ENCODE peak calls at places on chromosomes 13 and 19, in four cellular contexts. J, Q, N and X are unnamed samples.

GRCh38 chr19:40689339-40690049 is 957 bp downstream of the NUMBL start:
- DNase-seq in J (no peak), Q (no peak), N (peak; percentile 51), X (peak; percentile 47)

GRCh38 chr19:13299838-13300237 is 149.6 kb downstream of the IER2 start:
- DNase-seq in J (no peak), Q (no peak), N (peak; percentile 11), X (peak; percentile 25)

GRCh38 chr19:33394006-33394722 is 20.7 kb downstream of the CEBPG start:
- DNase-seq in J (no peak), Q (no peak), N (no peak), X (no peak)

GRCh38 chr19:44662686-44663085 is 8.6 kb upstream of the CEACAM19 start:
- DNase-seq in J (no peak), Q (no peak), N (no peak), X (no peak)

GRCh38 chr19:51078104-51078503 is 4.6 kb downstream of the KLK14 start:
- DNase-seq in J (no peak), Q (no peak), N (no peak), X (no peak)

GRCh38 chr13:41909524-41909923 is 51.4 kb downstream of the VWA8 start:
- DNase-seq in J (no peak), Q (no peak), N (no peak), X (no peak)

GRCh38 chr13:76976488-76976887 is 15.4 kb upstream of the CLN5 start:
- DNase-seq in J (no peak), Q (no peak), N (no peak), X (no peak)

GRCh38 chr13:83515267-83515666 is 367.0 kb downstream of the SLITRK1 start:
- DNase-seq in J (no peak), Q (no peak), N (no peak), X (no peak)

GRCh38 chr13:33545492-33545891 is 259.9 kb upstream of the STARD13 start:
- DNase-seq in J (no peak), Q (no peak), N (no peak), X (peak; percentile 17)

GRCh38 chr13:42181381-42181953 is 90.5 kb upstream of the AKAP11 start:
- DNase-seq in J (peak; percentile 12), Q (no peak), N (no peak), X (no peak)

GRCh38 chr19:1158885-1159448 is 15.1 kb downstream of the SBNO2 start:
- DNase-seq in J (no peak), Q (no peak), N (no peak), X (no peak)

GRCh38 chr19:30817965-30818364 is 445.8 kb downstream of the ZNF536 start:
- DNase-seq in J (no peak), Q (no peak), N (no peak), X (no peak)

GRCh38 chr19:48842744-48843162 is 6.5 kb upstream of the HSD17B14 start:
- DNase-seq in J (peak; percentile 76), Q (peak; percentile 76), N (peak; percentile 82), X (peak; percentile 93)

GRCh38 chr19:47074621-47075020 is 26.2 kb upstream of the TMEM160 start:
- DNase-seq in J (no peak), Q (no peak), N (no peak), X (no peak)

GRCh38 chr13:43245374-43245964 is 222.1 kb downstream of the DNAJC15 start:
- DNase-seq in J (no peak), Q (no peak), N (no peak), X (no peak)

GRCh38 chr13:50170447-50171037 is 155.3 kb downstream of the KCNRG start:
- DNase-seq in J (no peak), Q (no peak), N (no peak), X (no peak)

GRCh38 chr13:69935043-69935442 is 172.6 kb upstream of the ATXN8OS start:
- DNase-seq in J (no peak), Q (peak; percentile 1), N (no peak), X (no peak)

GRCh38 chr19:16153582-16154336 is 10.3 kb downstream of the HSH2D start:
- DNase-seq in J (peak; percentile 24), Q (peak; percentile 75), N (peak; percentile 46), X (peak; percentile 88)

GRCh38 chr19:15701757-15702589 is 25.9 kb upstream of the OR10H2 start:
- DNase-seq in J (no peak), Q (no peak), N (no peak), X (no peak)

GRCh38 chr13:43153436-43154082 is 130.2 kb downstream of the DNAJC15 start:
- DNase-seq in J (peak; percentile 35), Q (no peak), N (no peak), X (no peak)

GRCh38 chr19:50648659-50649058 is 586 bp upstream of the C19orf81 start:
- DNase-seq in J (no peak), Q (no peak), N (no peak), X (peak; percentile 38)

GRCh38 chr13:53137777-53138176 is 109.2 kb downstream of the OLFM4 start:
- DNase-seq in J (peak; percentile 63), Q (no peak), N (no peak), X (no peak)

GRCh38 chr13:36346222-36347083 is at the start of gene SPART:
- DNase-seq in J (peak; percentile 96), Q (peak; percentile 56), N (peak; percentile 91), X (peak; percentile 92)

GRCh38 chr13:29850213-29850898 is at the start of gene UBL3:
- DNase-seq in J (peak; percentile 98), Q (peak; percentile 93), N (peak; percentile 99), X (peak; percentile 98)

GRCh38 chr13:45206340-45206739 is 5.5 kb upstream of the KCTD4 start:
- DNase-seq in J (peak; percentile 45), Q (no peak), N (no peak), X (no peak)

GRCh38 chr13:107252428-107252827 is 684.5 kb upstream of the ARGLU1 start:
- DNase-seq in J (no peak), Q (no peak), N (no peak), X (no peak)

GRCh38 chr13:72258340-72258981 is 391.5 kb upstream of the DACH1 start:
- DNase-seq in J (no peak), Q (no peak), N (no peak), X (peak; percentile 52)

GRCh38 chr13:46324976-46325375 is 62.1 kb downstream of the RUBCNL start:
- DNase-seq in J (no peak), Q (no peak), N (no peak), X (no peak)

GRCh38 chr19:34254552-34255432 is at the start of gene GARRE1:
- DNase-seq in J (peak; percentile 75), Q (peak; percentile 58), N (peak; percentile 71), X (peak; percentile 72)

GRCh38 chr19:7355151-7355845 is 6.6 kb downstream of the ARHGEF18 start:
- DNase-seq in J (peak; percentile 48), Q (no peak), N (no peak), X (no peak)

GRCh38 chr19:58518261-58519086 is 1.1 kb downstream of the ZBTB45 start:
- DNase-seq in J (no peak), Q (peak; percentile 19), N (no peak), X (no peak)
- TF ChIP-seq EZH2phosphoT487 in J (no peak), Q (no peak), N (no peak), X (no peak)

GRCh38 chr19:53957448-53958167 is 5.1 kb upstream of the CACNG8 start:
- DNase-seq in J (no peak), Q (no peak), N (no peak), X (peak; percentile 85)
- H2AFZ ChIP-seq in J (no peak overlapping the region), Q (no peak overlapping the region), N (no peak overlapping the region), X (no peak overlapping the region)

DNA sequence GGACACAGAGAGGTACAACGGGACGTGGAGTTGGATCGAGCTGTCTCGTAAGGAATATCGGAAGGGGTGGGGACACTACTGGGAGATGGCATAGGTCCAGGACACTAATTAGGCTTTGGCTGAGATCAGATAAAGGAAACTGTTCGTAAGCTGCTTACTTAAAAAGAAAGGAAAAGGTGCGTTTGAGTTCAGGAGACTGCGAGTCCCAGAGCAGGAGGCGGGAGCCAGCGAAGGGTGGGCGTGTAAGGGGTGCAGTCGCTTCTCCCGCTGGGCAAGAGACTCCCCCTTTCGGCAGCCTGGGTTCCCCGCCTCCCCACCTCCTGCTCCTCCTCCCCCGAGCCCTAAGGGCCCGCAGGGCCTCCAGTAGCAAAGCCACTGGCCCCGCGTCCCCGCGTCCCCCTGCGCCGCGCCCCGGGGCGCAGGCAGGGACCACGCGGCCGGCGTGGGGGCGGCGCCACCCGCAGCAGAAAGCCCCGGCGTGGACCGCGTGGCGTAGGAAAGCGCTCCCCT is 571 bp downstream of the ABCC4 start:
- DNase-seq in J (peak; percentile 80), Q (peak; percentile 54), N (peak; percentile 73), X (peak; percentile 70)
- TF ChIP-seq EZH2phosphoT487 in J (no peak), Q (no peak), N (no peak), X (no peak)

DNA sequence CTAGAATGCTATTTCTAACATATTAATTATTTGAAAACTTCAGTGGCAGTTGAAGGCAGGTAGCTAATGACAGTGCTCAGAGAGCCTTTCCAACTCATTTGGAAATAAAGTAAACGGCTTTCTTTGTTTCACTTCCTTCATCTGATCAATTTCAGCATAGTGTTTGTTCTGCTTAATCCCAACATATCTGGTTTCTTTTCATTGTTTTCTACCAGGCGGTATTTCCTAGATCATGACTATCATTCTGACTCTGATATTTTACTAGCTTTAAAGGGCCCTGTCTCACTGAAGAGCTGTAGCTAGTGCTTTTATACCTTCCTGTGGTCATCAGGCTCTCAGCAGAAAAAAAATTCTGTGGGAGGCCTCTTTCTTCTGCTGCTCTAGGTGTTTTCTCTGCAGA is 178.6 kb downstream of the RBM26 start:
- DNase-seq in J (no peak), Q (no peak), N (no peak), X (no peak)
- H2AFZ ChIP-seq in J (no peak overlapping the region), Q (no peak overlapping the region), N (peak overlapping the region; percentile 83), X (peak overlapping the region; percentile 52)

DNA sequence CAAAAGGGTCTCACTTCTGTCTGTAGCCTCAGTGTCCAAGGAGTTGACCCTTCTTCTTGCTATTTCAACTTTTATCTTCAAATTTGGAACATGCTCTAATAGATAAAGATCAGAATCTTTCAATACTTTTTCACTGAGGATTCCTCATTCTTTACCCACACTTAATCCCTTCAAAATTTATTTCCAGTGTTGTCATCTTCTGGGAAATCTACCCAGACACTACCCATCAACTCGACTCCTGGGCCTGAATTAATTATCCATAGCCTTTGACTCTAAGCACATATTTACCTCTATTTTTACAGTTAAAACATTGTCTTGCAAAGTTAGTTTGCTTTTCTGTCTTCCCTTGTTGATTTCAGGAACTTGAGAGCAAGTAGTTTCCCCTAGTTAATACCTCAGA is 1022.5 kb downstream of the PCDH9 start:
- DNase-seq in J (no peak), Q (no peak), N (no peak), X (no peak)
- TF ChIP-seq EZH2phosphoT487 in J (no peak), Q (no peak), N (no peak), X (no peak)

DNA sequence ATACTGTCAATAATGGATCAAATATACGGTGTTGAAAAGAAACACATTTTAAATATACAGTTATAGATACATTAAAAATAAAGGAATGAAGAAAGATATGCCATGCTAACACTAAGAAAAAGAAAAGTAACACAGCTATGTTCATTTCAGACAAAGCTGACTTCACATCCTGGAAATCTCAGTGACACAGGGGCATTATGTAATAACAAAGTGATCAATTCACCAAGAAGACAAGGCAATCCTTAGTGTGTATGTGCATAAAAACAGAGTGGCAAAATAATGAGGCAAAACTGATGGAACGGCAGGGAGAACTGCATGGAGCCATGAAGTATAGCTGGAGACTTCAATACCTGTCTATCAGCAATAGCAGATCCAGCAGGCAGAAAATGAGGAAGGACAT is 13.1 kb downstream of the ZNF14 start:
- DNase-seq in J (no peak), Q (peak; percentile 44), N (no peak), X (no peak)
- H2AFZ ChIP-seq in J (no peak overlapping the region), Q (no peak overlapping the region), N (no peak overlapping the region), X (no peak overlapping the region)